ENCODE peak calls at places on chromosomes 3 and 15, in six cellular contexts. P is fibroblast of mammary gland; G is stimulated activated CD4-positive, alpha-beta T cell treated with anti-CD3 and anti-CD28 coated beads, TNF-alpha, amount 100 ng/mL, for 4 hours; L is HS-5; U is RPMI7951; B is C1 segment of cervical spinal cord. E is an unnamed sample.

GRCh38 chr3:76365284-76365683 is 579.9 kb upstream of the ZNF717 start:
- DNase-seq in P (no peak), G (no peak), L (no peak), U (no peak), B (no peak), E (no peak)

GRCh38 chr3:25906132-25906906 is 116.4 kb downstream of the OXSM start:
- DNase-seq in P (no peak), G (no peak), L (no peak), U (no peak), B (no peak), E (no peak)

GRCh38 chr15:93823971-93824866 is 407.1 kb upstream of the MCTP2 start:
- DNase-seq in P (no peak), G (no peak), L (no peak), U (peak), B (no peak), E (no peak)

GRCh38 chr3:31770822-31771326 is 210.2 kb downstream of the OSBPL10 start:
- DNase-seq in P (peak), G (no peak), L (no peak), U (no peak), B (no peak), E (no peak)

GRCh38 chr3:9250236-9250635 is 790 bp upstream of the SRGAP3 start:
- DNase-seq in P (no peak), G (no peak), L (no peak), U (no peak), B (no peak), E (no peak)

GRCh38 chr3:50150863-50151686 is 4.0 kb upstream of the SEMA3F start:
- DNase-seq in P (no peak), G (no peak), L (no peak), U (no peak), B (no peak), E (no peak)

GRCh38 chr15:35000511-35000910 is 12.4 kb upstream of the ZNF770 start:
- DNase-seq in P (peak), G (no peak), L (peak), U (peak), B (no peak), E (no peak)

GRCh38 chr15:90086868-90087268 is 15.4 kb downstream of the IDH2 start:
- DNase-seq in P (peak), G (no peak), L (no peak), U (peak), B (no peak), E (no peak)

GRCh38 chr3:11558002-11558401 is 85.7 kb downstream of the VGLL4 start:
- DNase-seq in P (peak), G (no peak), L (no peak), U (peak), B (no peak), E (no peak)

GRCh38 chr3:30657914-30658313 is 51.5 kb downstream of the TGFBR2 start:
- DNase-seq in P (peak), G (no peak), L (no peak), U (peak), B (no peak), E (no peak)

GRCh38 chr15:49423906-49424520 is 971 bp downstream of the FGF7 start:
- DNase-seq in P (peak), G (no peak), L (no peak), U (no peak), B (no peak), E (no peak)

GRCh38 chr3:107661447-107662108 is 138.8 kb downstream of the BBX start:
- DNase-seq in P (peak), G (no peak), L (no peak), U (peak), B (no peak), E (no peak)

GRCh38 chr3:130811552-130811951 is 64.9 kb upstream of the PIK3R4 start:
- DNase-seq in P (no peak), G (no peak), L (no peak), U (no peak), B (no peak), E (no peak)

GRCh38 chr3:24502690-24503089 is 8.0 kb upstream of the THRB start:
- DNase-seq in P (peak), G (no peak), L (no peak), U (peak), B (no peak), E (no peak)

GRCh38 chr3:172341482-172342059 is 106.7 kb downstream of the GHSR start:
- DNase-seq in P (peak), G (no peak), L (peak), U (peak), B (peak), E (no peak)

GRCh38 chr15:78415284-78415683 is 22.7 kb upstream of the IREB2 start:
- DNase-seq in P (peak), G (no peak), L (no peak), U (peak), B (no peak), E (no peak)

GRCh38 chr15:39034816-39035215 is 470.2 kb upstream of the RASGRP1 start:
- DNase-seq in P (no peak), G (no peak), L (no peak), U (no peak), B (no peak), E (no peak)

GRCh38 chr3:17478673-17479072 is 263.8 kb downstream of the TBC1D5 start:
- DNase-seq in P (peak), G (no peak), L (peak), U (peak), B (no peak), E (no peak)

GRCh38 chr3:157078131-157078835 is 81.7 kb downstream of the CCNL1 start:
- DNase-seq in P (peak), G (no peak), L (no peak), U (peak), B (no peak), E (no peak)

GRCh38 chr3:181006541-181006940 is 17.0 kb upstream of the DNAJC19 start:
- DNase-seq in P (no peak), G (no peak), L (no peak), U (no peak), B (no peak), E (no peak)

E was measured in hypothalamus.